ENCODE peak calls at places on chromosome 18, in six cellular contexts. One of them, this sample, is unnamed. For H3K79me2, the result is how much of the 10 kb centered on the place peaks cover.

GRCh38 chr18:41767960-41768359 is 187.1 kb upstream of the PIK3C3 start:
- DNase-seq in mammary epithelial cell: peak
- DNase-seq in fibroblast of lung: peak
- DNase-seq in hepatocyte: peak
- DNase-seq in PC-3: peak
- DNase-seq in endothelial cell of umbilical vein: no peak
- DNase-seq in this sample: no peak

GRCh38 chr18:13566941-13567762 is 159.2 kb downstream of the FAM210A start:
- DNase-seq in mammary epithelial cell: peak
- DNase-seq in fibroblast of lung: peak
- DNase-seq in hepatocyte: no peak
- DNase-seq in PC-3: no peak
- DNase-seq in endothelial cell of umbilical vein: no peak
- DNase-seq in this sample: no peak

GRCh38 chr18:31942301-31942998 is 478 bp downstream of the TRAPPC8 start:
- DNase-seq in mammary epithelial cell: peak
- DNase-seq in fibroblast of lung: peak
- DNase-seq in hepatocyte: peak
- DNase-seq in PC-3: no peak
- DNase-seq in endothelial cell of umbilical vein: peak
- DNase-seq in this sample: peak

GRCh38 chr18:57586243-57587049 is at the start of gene FECH:
- DNase-seq in mammary epithelial cell: peak
- DNase-seq in fibroblast of lung: peak
- DNase-seq in hepatocyte: peak
- DNase-seq in PC-3: peak
- DNase-seq in endothelial cell of umbilical vein: peak
- DNase-seq in this sample: peak

GRCh38 chr18:52341617-52342381 is 1.8 kb downstream of the DCC start:
- DNase-seq in mammary epithelial cell: peak
- DNase-seq in fibroblast of lung: peak
- DNase-seq in hepatocyte: peak
- DNase-seq in PC-3: no peak
- DNase-seq in endothelial cell of umbilical vein: no peak
- DNase-seq in this sample: no peak

GRCh38 chr18:6994053-6994452 is 123.5 kb downstream of the LAMA1 start:
- DNase-seq in mammary epithelial cell: peak
- DNase-seq in fibroblast of lung: peak
- DNase-seq in hepatocyte: peak
- DNase-seq in PC-3: no peak
- DNase-seq in endothelial cell of umbilical vein: no peak
- DNase-seq in this sample: no peak

GRCh38 chr18:22683196-22683676 is 249.9 kb upstream of the RBBP8 start:
- DNase-seq in mammary epithelial cell: peak
- DNase-seq in fibroblast of lung: peak
- DNase-seq in hepatocyte: peak
- DNase-seq in PC-3: peak
- DNase-seq in endothelial cell of umbilical vein: peak
- DNase-seq in this sample: peak

GRCh38 chr18:76052196-76052595 is 442.8 kb downstream of the ZNF516 start:
- DNase-seq in mammary epithelial cell: no peak
- DNase-seq in fibroblast of lung: no peak
- DNase-seq in hepatocyte: no peak
- DNase-seq in PC-3: no peak
- DNase-seq in endothelial cell of umbilical vein: no peak
- DNase-seq in this sample: no peak

GRCh38 chr18:79519751-79520472 is 124.2 kb downstream of the NFATC1 start:
- DNase-seq in mammary epithelial cell: no peak
- DNase-seq in fibroblast of lung: peak
- DNase-seq in hepatocyte: peak
- DNase-seq in PC-3: no peak
- DNase-seq in endothelial cell of umbilical vein: no peak
- DNase-seq in this sample: peak

GRCh38 chr18:62957885-62958472 is 242.6 kb downstream of the PHLPP1 start:
- DNase-seq in mammary epithelial cell: peak
- DNase-seq in fibroblast of lung: peak
- DNase-seq in hepatocyte: no peak
- DNase-seq in PC-3: peak
- DNase-seq in endothelial cell of umbilical vein: peak
- DNase-seq in this sample: no peak

GRCh38 chr18:50218432-50219197 is 23.7 kb upstream of the MYO5B start:
- DNase-seq in mammary epithelial cell: peak
- DNase-seq in fibroblast of lung: no peak
- DNase-seq in hepatocyte: peak
- DNase-seq in PC-3: peak
- DNase-seq in endothelial cell of umbilical vein: peak
- DNase-seq in this sample: no peak

GRCh38 chr18:4060427-4061281 is 394.5 kb downstream of the DLGAP1 start:
- DNase-seq in mammary epithelial cell: no peak
- DNase-seq in fibroblast of lung: no peak
- DNase-seq in hepatocyte: no peak
- DNase-seq in PC-3: no peak
- DNase-seq in endothelial cell of umbilical vein: no peak
- DNase-seq in this sample: no peak

GRCh38 chr18:8623549-8624106 is 14.4 kb downstream of the RAB12 start:
- DNase-seq in mammary epithelial cell: no peak
- DNase-seq in fibroblast of lung: peak
- DNase-seq in hepatocyte: no peak
- DNase-seq in PC-3: no peak
- DNase-seq in endothelial cell of umbilical vein: no peak
- DNase-seq in this sample: no peak

GRCh38 chr18:79442508-79443221 is 46.9 kb downstream of the NFATC1 start:
- DNase-seq in mammary epithelial cell: no peak
- DNase-seq in fibroblast of lung: no peak
- DNase-seq in hepatocyte: no peak
- DNase-seq in PC-3: no peak
- DNase-seq in endothelial cell of umbilical vein: no peak
- DNase-seq in this sample: peak

GRCh38 chr18:54717673-54718435 is 110.4 kb upstream of the RAB27B start:
- DNase-seq in mammary epithelial cell: no peak
- DNase-seq in fibroblast of lung: no peak
- DNase-seq in hepatocyte: no peak
- DNase-seq in PC-3: no peak
- DNase-seq in endothelial cell of umbilical vein: no peak
- DNase-seq in this sample: peak

GRCh38 chr18:63823516-63824219 is 48.5 kb downstream of the SERPINB7 start:
- DNase-seq in mammary epithelial cell: no peak
- DNase-seq in fibroblast of lung: peak
- DNase-seq in hepatocyte: no peak
- DNase-seq in PC-3: peak
- DNase-seq in endothelial cell of umbilical vein: peak
- DNase-seq in this sample: peak

GRCh38 chr18:56575819-56576663 is 62.4 kb downstream of the TXNL1 start:
- DNase-seq in mammary epithelial cell: peak
- DNase-seq in fibroblast of lung: peak
- DNase-seq in hepatocyte: peak
- DNase-seq in PC-3: peak
- DNase-seq in endothelial cell of umbilical vein: peak
- DNase-seq in this sample: peak

GRCh38 chr18:8701546-8702118 is 3.7 kb upstream of the MTCL1 start:
- DNase-seq in mammary epithelial cell: peak
- DNase-seq in fibroblast of lung: peak
- DNase-seq in hepatocyte: peak
- DNase-seq in PC-3: peak
- DNase-seq in endothelial cell of umbilical vein: no peak
- DNase-seq in this sample: peak

GRCh38 chr18:53702480-53702879 is 522.0 kb downstream of the MBD2 start:
- DNase-seq in mammary epithelial cell: no peak
- DNase-seq in fibroblast of lung: no peak
- DNase-seq in hepatocyte: no peak
- DNase-seq in PC-3: no peak
- DNase-seq in endothelial cell of umbilical vein: no peak
- DNase-seq in this sample: no peak

GRCh38 chr18:26547302-26548143 is 830 bp downstream of the KCTD1 start:
- DNase-seq in mammary epithelial cell: peak
- DNase-seq in fibroblast of lung: peak
- DNase-seq in hepatocyte: peak
- DNase-seq in PC-3: no peak
- DNase-seq in endothelial cell of umbilical vein: peak
- DNase-seq in this sample: no peak
- H2AFZ ChIP-seq in mammary epithelial cell: peak
- H2AFZ ChIP-seq in fibroblast of lung: peak
- H2AFZ ChIP-seq in hepatocyte: peak
- H2AFZ ChIP-seq in PC-3: peak
- H2AFZ ChIP-seq in endothelial cell of umbilical vein: peak
- H2AFZ ChIP-seq in this sample: peak

DNA sequence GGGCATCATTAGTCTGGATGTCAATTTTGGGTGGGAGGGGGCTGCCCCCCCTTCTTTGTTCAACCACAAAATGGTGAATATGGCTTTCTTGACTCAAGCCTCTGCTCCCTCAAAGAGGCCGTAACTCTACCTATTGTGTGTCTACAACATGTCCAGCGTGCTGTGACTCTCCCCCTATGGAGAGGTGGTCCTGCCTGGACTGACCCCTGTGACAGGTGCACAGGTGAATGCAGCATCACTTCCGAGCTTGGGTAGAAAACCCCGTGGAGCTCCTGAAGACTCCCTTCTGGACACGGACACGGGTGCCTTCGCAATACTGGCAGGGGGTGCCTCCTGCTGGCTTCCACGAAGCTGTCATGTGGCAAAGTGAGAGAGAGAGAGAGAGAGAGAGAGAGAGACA is 397.8 kb downstream of the GALR1 start:
- DNase-seq in mammary epithelial cell: no peak
- DNase-seq in fibroblast of lung: no peak
- DNase-seq in hepatocyte: no peak
- DNase-seq in PC-3: no peak
- DNase-seq in endothelial cell of umbilical vein: no peak
- DNase-seq in this sample: no peak
- H3K79me2 ChIP-seq in mammary epithelial cell: under half
- H3K79me2 ChIP-seq in fibroblast of lung: under half
- H3K79me2 ChIP-seq in hepatocyte: under half
- H3K79me2 ChIP-seq in PC-3: under half
- H3K79me2 ChIP-seq in endothelial cell of umbilical vein: under half
- H3K79me2 ChIP-seq in this sample: under half

GRCh38 chr18:35040638-35040987 is 600 bp upstream of the MAPRE2 start:
- DNase-seq in mammary epithelial cell: no peak
- DNase-seq in fibroblast of lung: no peak
- DNase-seq in hepatocyte: no peak
- DNase-seq in PC-3: no peak
- DNase-seq in endothelial cell of umbilical vein: no peak
- DNase-seq in this sample: no peak

GRCh38 chr18:35040988-35041751 is at the start of gene MAPRE2:
- DNase-seq in mammary epithelial cell: peak
- DNase-seq in fibroblast of lung: peak
- DNase-seq in hepatocyte: peak
- DNase-seq in PC-3: peak
- DNase-seq in endothelial cell of umbilical vein: peak
- DNase-seq in this sample: peak

GRCh38 chr18:35041752-35042379 is 653 bp downstream of the MAPRE2 start:
- DNase-seq in mammary epithelial cell: peak
- DNase-seq in fibroblast of lung: no peak
- DNase-seq in hepatocyte: no peak
- DNase-seq in PC-3: no peak
- DNase-seq in endothelial cell of umbilical vein: no peak
- DNase-seq in this sample: no peak

GRCh38 chr18:35043207-35043606 is 2.0 kb downstream of the MAPRE2 start:
- DNase-seq in mammary epithelial cell: no peak
- DNase-seq in fibroblast of lung: no peak
- DNase-seq in hepatocyte: no peak
- DNase-seq in PC-3: no peak
- DNase-seq in endothelial cell of umbilical vein: peak
- DNase-seq in this sample: no peak

DNA sequence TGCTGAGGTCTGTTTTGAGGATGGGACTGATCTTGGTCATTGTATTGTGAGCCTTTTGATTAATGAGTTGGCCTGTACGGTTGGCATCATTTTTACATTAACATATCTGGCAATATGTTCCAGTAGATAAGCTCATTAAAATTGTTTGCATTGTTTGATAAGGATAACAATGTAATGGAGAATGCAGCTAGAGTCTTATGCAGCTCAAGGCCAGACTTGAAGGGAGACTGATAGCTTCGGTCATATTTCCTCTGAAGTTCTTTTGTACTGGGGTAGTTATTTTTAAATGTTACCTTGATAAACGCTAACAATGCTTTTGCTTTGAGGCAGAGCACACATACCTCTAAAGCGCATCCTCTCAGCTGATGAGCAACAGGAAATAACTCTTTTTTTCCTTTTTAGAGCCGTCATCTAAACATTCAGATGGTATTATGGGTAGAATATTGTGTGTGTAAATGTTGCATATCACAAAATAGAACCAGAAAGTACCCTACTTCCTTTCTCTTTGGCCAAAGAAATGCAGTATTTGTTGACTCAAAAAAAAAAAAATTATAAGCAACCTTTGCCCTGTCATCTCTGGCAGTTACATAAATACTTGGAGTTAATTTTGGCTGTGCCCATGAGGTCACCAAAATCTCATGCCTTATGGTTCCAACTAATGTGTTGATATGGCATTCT is 1.3 kb downstream of the MAPRE2 start:
- DNase-seq in mammary epithelial cell: no peak
- DNase-seq in fibroblast of lung: no peak
- DNase-seq in hepatocyte: no peak
- DNase-seq in PC-3: no peak
- DNase-seq in endothelial cell of umbilical vein: peak
- DNase-seq in this sample: no peak
- H2AFZ ChIP-seq in mammary epithelial cell: peak
- H2AFZ ChIP-seq in fibroblast of lung: no peak
- H2AFZ ChIP-seq in hepatocyte: peak
- H2AFZ ChIP-seq in PC-3: no peak
- H2AFZ ChIP-seq in endothelial cell of umbilical vein: no peak
- H2AFZ ChIP-seq in this sample: peak

DNA sequence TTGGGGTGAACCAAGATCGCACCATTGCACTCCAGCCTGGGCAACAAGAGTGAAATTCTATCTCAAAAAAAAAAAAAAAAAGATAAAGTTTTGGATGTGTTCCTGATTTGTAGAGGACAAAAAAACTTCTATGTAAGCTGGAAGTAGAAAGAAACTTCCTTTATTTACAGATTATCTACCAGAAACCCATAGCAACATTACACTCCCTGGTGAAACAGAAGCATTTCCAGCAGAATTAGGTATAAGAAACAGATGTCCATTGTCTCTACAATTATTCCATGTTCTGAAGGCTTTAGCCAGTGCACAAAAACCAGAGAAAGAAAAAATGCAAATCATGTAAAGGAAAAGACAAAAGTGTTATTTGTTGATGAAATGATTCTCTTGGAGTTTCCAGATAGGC is 4.9 kb downstream of the TUBB6 start:
- DNase-seq in mammary epithelial cell: no peak
- DNase-seq in fibroblast of lung: no peak
- DNase-seq in hepatocyte: no peak
- DNase-seq in PC-3: no peak
- DNase-seq in endothelial cell of umbilical vein: no peak
- DNase-seq in this sample: no peak
- H3K79me2 ChIP-seq in mammary epithelial cell: half or more
- H3K79me2 ChIP-seq in fibroblast of lung: half or more
- H3K79me2 ChIP-seq in hepatocyte: under half
- H3K79me2 ChIP-seq in PC-3: under half
- H3K79me2 ChIP-seq in endothelial cell of umbilical vein: half or more
- H3K79me2 ChIP-seq in this sample: half or more

This sample was measured in osteoblast.